ENCODE peak calls at places on chromosomes 4 and X, in six cellular contexts. T is PC-3, I is body of pancreas, P is neural progenitor cell, D is hepatocyte, W is neuronal stem cell. H is an unnamed sample.

GRCh38 chr4:85747871-85748491 is 273.0 kb downstream of the ARHGAP24 start:
- DNase-seq in W (peak; percentile 41), I (peak; percentile 62), D (peak; percentile 85), T (peak; percentile 75), P (peak; percentile 81), H (no peak)

GRCh38 chr4:77174426-77174825 is 17.4 kb downstream of the CCNG2 start:
- DNase-seq in W (no peak), I (no peak), D (no peak), T (no peak), P (no peak), H (no peak)

GRCh38 chrX:14064632-14065432 is 35.1 kb upstream of the GEMIN8 start:
- DNase-seq in W (no peak), P (no peak), D (peak; percentile 51), I (no peak), T (peak; percentile 83), H (no peak)

GRCh38 chrX:105477351-105477750 is 256.9 kb upstream of the TEX13A start:
- DNase-seq in I (no peak), D (no peak), W (no peak), T (no peak), P (no peak), H (no peak)

GRCh38 chr4:121462660-121463261 is 81.9 kb upstream of the QRFPR start:
- DNase-seq in T (peak; percentile 73), P (peak; percentile 85), D (peak; percentile 82), I (peak; percentile 58), W (peak; percentile 43), H (no peak)

GRCh38 chr4:180745019-180745418 is 1498.2 kb upstream of the TENM3 start:
- DNase-seq in P (no peak), W (no peak), D (no peak), T (no peak), I (no peak), H (no peak)

GRCh38 chrX:103847174-103847870 is 15.3 kb upstream of the RAB9B start:
- DNase-seq in P (no peak), W (no peak), T (peak; percentile 47), I (no peak), D (no peak), H (no peak)

GRCh38 chr4:3304831-3305609 is 12.2 kb downstream of the RGS12 start:
- DNase-seq in P (no peak), D (peak; percentile 40), W (no peak), I (peak; percentile 27), T (no peak), H (peak; percentile 78)

GRCh38 chr4:119628281-119629141 is at the start of gene PDE5A:
- DNase-seq in D (peak; percentile 95), I (peak; percentile 90), P (peak; percentile 96), W (peak; percentile 87), T (peak; percentile 87), H (peak; percentile 91)

GRCh38 chrX:80432863-80433262 is 12.6 kb downstream of the TENT5D start:
- DNase-seq in W (no peak), P (no peak), I (no peak), D (peak; percentile 13), T (no peak), H (no peak)

GRCh38 chrX:154437971-154438893 is 1.3 kb downstream of the GDI1 start:
- DNase-seq in I (no peak), W (no peak), P (no peak), D (no peak), T (no peak), H (no peak)

GRCh38 chrX:154822029-154822428 is 12.4 kb downstream of the SMIM9 start:
- DNase-seq in P (no peak), D (no peak), I (no peak), T (no peak), W (no peak), H (no peak)

GRCh38 chrX:46961574-46962279 is 49.5 kb downstream of the JADE3 start:
- DNase-seq in W (no peak), I (peak; percentile 27), D (no peak), P (peak; percentile 29), T (no peak), H (no peak)

GRCh38 chr4:127509155-127509554 is 123.6 kb upstream of the INTU start:
- DNase-seq in D (no peak), P (no peak), W (no peak), I (no peak), T (no peak), H (no peak)

GRCh38 chrX:11533211-11533651 is 132.5 kb downstream of the ARHGAP6 start:
- DNase-seq in W (peak; percentile 18), P (peak; percentile 46), D (peak; percentile 72), T (peak; percentile 84), I (no peak), H (no peak)

GRCh38 chr4:110629214-110629754 is 6.4 kb upstream of the PITX2 start:
- DNase-seq in T (no peak), P (peak; percentile 54), D (no peak), I (no peak), W (no peak), H (no peak)

GRCh38 chrX:44873415-44874270 is 655 bp downstream of the KDM6A start:
- DNase-seq in W (no peak), P (peak; percentile 68), T (peak; percentile 29), I (peak; percentile 63), D (peak; percentile 58), H (peak; percentile 81)

GRCh38 chr4:101418055-101418454 is 70.7 kb upstream of the PPP3CA start:
- DNase-seq in T (no peak), D (no peak), P (no peak), W (no peak), I (no peak), H (no peak)

GRCh38 chr4:123453006-123453685 is 56.6 kb downstream of the SPRY1 start:
- DNase-seq in I (no peak), P (peak; percentile 4), D (no peak), T (no peak), W (no peak), H (no peak)

GRCh38 chr4:49032440-49033161 is 46.5 kb downstream of the CWH43 start:
- DNase-seq in D (no peak), P (no peak), W (no peak), T (peak; percentile 54), I (no peak), H (no peak)

GRCh38 chrX:114611018-114611619 is 27.2 kb downstream of the HTR2C start:
- DNase-seq in W (peak; percentile 8), P (peak; percentile 63), I (peak; percentile 39), T (peak; percentile 65), D (peak; percentile 77), H (no peak)

GRCh38 chr4:139171878-139172691 is 4.9 kb downstream of the ELF2 start:
- DNase-seq in I (no peak), P (no peak), T (peak; percentile 54), W (no peak), D (no peak), H (no peak)

GRCh38 chr4:83413676-83414075 is 41.9 kb downstream of the HELQ start:
- DNase-seq in I (no peak), W (no peak), P (no peak), T (no peak), D (no peak), H (no peak)

DNA sequence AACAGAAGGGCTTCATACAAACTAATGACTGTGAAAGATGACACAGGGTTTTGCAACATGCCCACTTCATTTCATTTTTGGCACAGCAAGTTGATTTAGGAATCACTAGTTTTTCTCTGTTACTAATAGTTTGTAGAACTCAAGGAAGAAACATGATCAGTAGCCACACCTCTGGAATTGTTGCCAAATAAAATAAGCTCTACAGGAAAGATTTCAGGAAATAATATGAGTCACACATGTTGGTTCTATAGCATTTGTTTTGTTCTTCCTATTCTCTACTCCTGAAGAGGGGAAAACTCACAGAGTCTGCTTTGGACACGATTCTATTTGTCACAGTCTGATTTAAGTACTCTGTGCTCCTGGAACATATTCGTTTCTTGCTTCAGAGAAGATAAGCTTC is 255.4 kb downstream of the TLL1 start:
- DNase-seq in W (no peak), D (no peak), T (peak; percentile 67), I (no peak), P (no peak), H (no peak)
- H3K4me1 ChIP-seq in W (no peaks in the 10 kb centered on the region), D (no peaks in the 10 kb centered on the region), T (peaks cover 8% of the 10 kb centered on the region), I (no peaks in the 10 kb centered on the region), P (no peaks in the 10 kb centered on the region), H (no peaks in the 10 kb centered on the region)

GRCh38 chr4:112297495-112297894 is 326 bp downstream of the ALPK1 start:
- DNase-seq in T (no peak), I (no peak), W (no peak), D (no peak), P (no peak), H (no peak)
- H3K27ac ChIP-seq in T (peak overlapping the region; percentile 43), I (peak overlapping the region; percentile 92), W (no peak overlapping the region), D (peak overlapping the region; percentile 85), P (no peak overlapping the region), H (peak overlapping the region; percentile 62)

DNA sequence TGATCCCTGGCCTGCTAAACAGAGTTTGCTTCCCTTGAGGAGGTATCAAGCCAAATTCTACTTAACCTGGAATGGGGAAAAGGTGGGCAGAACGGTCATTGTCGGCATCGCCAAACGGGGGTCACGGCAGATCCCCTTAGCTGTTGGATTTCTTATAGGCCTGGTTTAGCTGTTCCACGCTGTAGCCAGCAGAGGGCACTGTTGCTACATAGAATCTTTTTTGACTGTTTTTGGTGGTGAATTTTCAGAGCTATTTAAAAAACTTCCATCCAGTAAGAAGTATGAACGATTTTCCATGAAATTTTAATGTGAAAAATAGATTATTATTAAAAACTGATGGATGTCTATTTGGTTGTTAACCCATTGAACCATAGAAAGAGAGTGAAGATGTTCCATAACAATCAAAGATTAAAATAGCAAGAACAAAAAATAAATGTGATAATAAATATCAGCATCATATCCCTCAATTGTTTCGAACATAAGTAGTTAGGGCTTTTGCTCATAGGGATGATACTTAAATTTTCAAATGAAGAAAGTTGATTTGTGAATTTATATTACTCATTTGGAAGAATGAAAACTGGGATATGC is 56.6 kb downstream of the LINC00632 start:
- DNase-seq in T (peak; percentile 76), W (peak; percentile 51), I (peak; percentile 49), D (peak; percentile 67), P (peak; percentile 68), H (peak; percentile 61)
- H3K4me3 ChIP-seq in T (peak overlapping the region; percentile 98), W (no peak overlapping the region), I (no peak overlapping the region), D (no peak overlapping the region), P (no peak overlapping the region), H (no peak overlapping the region)

DNA sequence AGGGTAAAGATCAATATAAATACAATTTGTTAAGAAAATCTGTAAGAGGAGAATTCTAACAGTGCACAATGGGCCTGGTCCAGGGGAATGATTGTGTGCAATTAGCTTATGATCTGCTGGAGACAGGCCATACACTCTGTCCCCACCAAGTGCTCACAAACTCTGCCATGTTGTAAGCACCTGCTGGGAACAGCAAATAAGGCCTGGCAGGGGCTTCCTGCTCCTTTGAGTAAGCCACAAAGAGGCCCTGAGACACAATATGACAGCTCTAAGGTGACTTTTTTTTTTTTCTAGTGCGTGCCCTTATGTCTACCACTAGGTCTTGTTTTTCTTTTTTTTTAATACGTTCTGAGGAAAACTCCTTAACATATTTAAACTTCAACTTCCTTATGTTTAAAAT is 866.3 kb upstream of the PCDH7 start:
- DNase-seq in D (no peak), T (no peak), W (no peak), P (peak; percentile 57), I (no peak), H (no peak)
- H3K4me1 ChIP-seq in D (no peaks in the 10 kb centered on the region), T (no peaks in the 10 kb centered on the region), W (peaks cover 4% of the 10 kb centered on the region), P (peaks cover 13% of the 10 kb centered on the region), I (no peaks in the 10 kb centered on the region), H (no peaks in the 10 kb centered on the region)

DNA sequence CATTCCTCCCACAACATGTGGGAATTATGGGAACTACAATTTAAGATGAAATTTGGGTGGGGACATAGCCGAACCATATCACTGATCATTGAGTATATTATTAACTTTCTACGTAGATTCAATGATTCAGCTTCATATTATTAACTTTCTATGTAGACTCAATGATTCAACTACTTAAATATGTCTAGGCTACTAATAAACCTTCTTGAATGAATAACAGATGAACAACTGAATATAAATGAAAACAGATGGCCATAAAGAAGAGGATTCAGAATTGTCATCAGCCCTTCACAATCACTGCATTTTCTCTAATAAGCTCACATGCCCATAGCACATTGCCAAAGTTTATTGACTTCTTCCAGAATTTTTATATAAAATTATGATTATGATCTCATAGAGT is 57.0 kb downstream of the CEP44 start:
- DNase-seq in D (no peak), W (no peak), P (no peak), I (no peak), T (peak; percentile 49), H (no peak)
- H3K27ac ChIP-seq in D (no peak overlapping the region), W (no peak overlapping the region), P (no peak overlapping the region), I (no peak overlapping the region), T (peak overlapping the region; percentile 66), H (no peak overlapping the region)

H was measured in sigmoid colon.